ENCODE peak calls at places on chromosomes 12 and 14, in six cellular contexts. One of them, this sample, is unnamed.

GRCh38 chr14:98131406-98131805 is 1140.6 kb downstream of the BCL11B start:
- DNase-seq in HepG2: no peak
- DNase-seq in GM12878: no peak
- DNase-seq in K562: no peak
- DNase-seq in H1: no peak
- DNase-seq in GM12891: no peak
- DNase-seq in this sample: no peak

GRCh38 chr14:73393375-73393774 is 65.0 kb downstream of the NUMB start:
- DNase-seq in HepG2: no peak
- DNase-seq in GM12878: no peak
- DNase-seq in H1: no peak
- DNase-seq in K562: no peak
- DNase-seq in GM12891: no peak
- DNase-seq in this sample: no peak

GRCh38 chr12:34398366-34398705 is 376.0 kb downstream of the ALG10 start:
- DNase-seq in GM12878: no peak
- DNase-seq in H1: no peak
- DNase-seq in GM12891: no peak
- DNase-seq in K562: peak
- DNase-seq in HepG2: no peak
- DNase-seq in this sample: no peak

GRCh38 chr12:88399811-88400210 is 180.5 kb downstream of the KITLG start:
- DNase-seq in H1: no peak
- DNase-seq in HepG2: no peak
- DNase-seq in K562: no peak
- DNase-seq in GM12891: no peak
- DNase-seq in GM12878: no peak
- DNase-seq in this sample: no peak

GRCh38 chr12:4250691-4251090 is 22.9 kb upstream of the CCND2 start:
- DNase-seq in GM12878: no peak
- DNase-seq in K562: no peak
- DNase-seq in GM12891: no peak
- DNase-seq in HepG2: no peak
- DNase-seq in H1: no peak
- DNase-seq in this sample: no peak

GRCh38 chr12:59486827-59487226 is 109.0 kb upstream of the SLC16A7 start:
- DNase-seq in H1: no peak
- DNase-seq in HepG2: no peak
- DNase-seq in K562: no peak
- DNase-seq in GM12878: no peak
- DNase-seq in GM12891: no peak
- DNase-seq in this sample: no peak

GRCh38 chr12:105445261-105446015 is 114.9 kb downstream of the C12orf75 start:
- DNase-seq in K562: no peak
- DNase-seq in HepG2: peak
- DNase-seq in GM12891: no peak
- DNase-seq in GM12878: no peak
- DNase-seq in H1: no peak
- DNase-seq in this sample: no peak

GRCh38 chr14:22600027-22600426 is 1.9 kb downstream of the ABHD4 start:
- DNase-seq in H1: no peak
- DNase-seq in GM12878: no peak
- DNase-seq in GM12891: no peak
- DNase-seq in K562: no peak
- DNase-seq in HepG2: no peak
- DNase-seq in this sample: no peak

GRCh38 chr14:55297611-55298323 is 26.5 kb downstream of the FBXO34 start:
- DNase-seq in HepG2: peak
- DNase-seq in GM12878: no peak
- DNase-seq in H1: no peak
- DNase-seq in K562: no peak
- DNase-seq in GM12891: peak
- DNase-seq in this sample: no peak

GRCh38 chr12:52221912-52222457 is 11.1 kb upstream of the KRT7 start:
- DNase-seq in HepG2: no peak
- DNase-seq in K562: peak
- DNase-seq in GM12878: no peak
- DNase-seq in H1: peak
- DNase-seq in GM12891: no peak
- DNase-seq in this sample: no peak

GRCh38 chr12:46442239-46442638 is 69.7 kb upstream of the SLC38A2 start:
- DNase-seq in HepG2: no peak
- DNase-seq in H1: no peak
- DNase-seq in GM12878: no peak
- DNase-seq in GM12891: no peak
- DNase-seq in K562: no peak
- DNase-seq in this sample: no peak

GRCh38 chr12:51441583-51441982 is 17.0 kb downstream of the SLC4A8 start:
- DNase-seq in K562: no peak
- DNase-seq in GM12878: no peak
- DNase-seq in H1: no peak
- DNase-seq in HepG2: no peak
- DNase-seq in GM12891: no peak
- DNase-seq in this sample: no peak

GRCh38 chr12:115790526-115790925 is 487.0 kb downstream of the MED13L start:
- DNase-seq in K562: no peak
- DNase-seq in HepG2: no peak
- DNase-seq in GM12878: no peak
- DNase-seq in H1: no peak
- DNase-seq in GM12891: no peak
- DNase-seq in this sample: no peak

GRCh38 chr12:34290191-34290995 is 268.1 kb downstream of the ALG10 start:
- DNase-seq in H1: no peak
- DNase-seq in K562: no peak
- DNase-seq in GM12878: no peak
- DNase-seq in HepG2: no peak
- DNase-seq in GM12891: no peak
- DNase-seq in this sample: no peak

GRCh38 chr12:93990832-93991748 is 157.3 kb upstream of the PLXNC1 start:
- DNase-seq in H1: peak
- DNase-seq in HepG2: peak
- DNase-seq in GM12878: no peak
- DNase-seq in K562: peak
- DNase-seq in GM12891: no peak
- DNase-seq in this sample: no peak

GRCh38 chr12:71556881-71557280 is 106.8 kb downstream of the ZFC3H1 start:
- DNase-seq in HepG2: peak
- DNase-seq in H1: peak
- DNase-seq in GM12891: no peak
- DNase-seq in K562: no peak
- DNase-seq in GM12878: no peak
- DNase-seq in this sample: no peak

GRCh38 chr14:78519863-78520262 is 349.7 kb downstream of the NRXN3 start:
- DNase-seq in GM12891: peak
- DNase-seq in GM12878: no peak
- DNase-seq in H1: peak
- DNase-seq in K562: peak
- DNase-seq in HepG2: peak
- DNase-seq in this sample: no peak

GRCh38 chr14:104184911-104185499 is 46.6 kb downstream of the KIF26A start:
- DNase-seq in GM12891: no peak
- DNase-seq in HepG2: no peak
- DNase-seq in H1: no peak
- DNase-seq in K562: no peak
- DNase-seq in GM12878: no peak
- DNase-seq in this sample: no peak

GRCh38 chr12:19575307-19576243 is 136.3 kb downstream of the AEBP2 start:
- DNase-seq in HepG2: peak
- DNase-seq in GM12878: no peak
- DNase-seq in K562: no peak
- DNase-seq in GM12891: no peak
- DNase-seq in H1: no peak
- DNase-seq in this sample: no peak

GRCh38 chr14:55077691-55078151 is 26.3 kb downstream of the MAPK1IP1L start:
- DNase-seq in GM12878: no peak
- DNase-seq in HepG2: peak
- DNase-seq in GM12891: no peak
- DNase-seq in K562: no peak
- DNase-seq in H1: no peak
- DNase-seq in this sample: no peak

GRCh38 chr14:72567226-72567625 is 326.7 kb downstream of the DPF3 start:
- DNase-seq in K562: peak
- DNase-seq in GM12891: no peak
- DNase-seq in H1: no peak
- DNase-seq in HepG2: no peak
- DNase-seq in GM12878: no peak
- DNase-seq in this sample: no peak

GRCh38 chr12:452667-453210 is 7.0 kb upstream of the B4GALNT3 start:
- DNase-seq in K562: peak
- DNase-seq in H1: no peak
- DNase-seq in GM12878: no peak
- DNase-seq in HepG2: no peak
- DNase-seq in GM12891: peak
- DNase-seq in this sample: peak

GRCh38 chr12:131309700-131310099 is 356.0 kb downstream of the ADGRD1 start:
- DNase-seq in K562: no peak
- DNase-seq in GM12891: no peak
- DNase-seq in HepG2: no peak
- DNase-seq in H1: no peak
- DNase-seq in GM12878: no peak
- DNase-seq in this sample: no peak

GRCh38 chr12:70576341-70577282 is 60.6 kb downstream of the PTPRB start:
- DNase-seq in K562: peak
- DNase-seq in H1: no peak
- DNase-seq in HepG2: peak
- DNase-seq in GM12878: peak
- DNase-seq in GM12891: no peak
- DNase-seq in this sample: no peak

GRCh38 chr14:62039871-62040270 is 277.7 kb downstream of the SNAPC1 start:
- DNase-seq in K562: no peak
- DNase-seq in HepG2: no peak
- DNase-seq in GM12891: no peak
- DNase-seq in H1: no peak
- DNase-seq in GM12878: no peak
- DNase-seq in this sample: no peak

GRCh38 chr14:34965365-34965764 is 17.4 kb upstream of the SRP54 start:
- DNase-seq in HepG2: no peak
- DNase-seq in H1: no peak
- DNase-seq in GM12878: no peak
- DNase-seq in GM12891: no peak
- DNase-seq in K562: no peak
- DNase-seq in this sample: no peak

GRCh38 chr12:27081668-27082091 is 698 bp downstream of the C12orf71 start:
- DNase-seq in K562: no peak
- DNase-seq in GM12878: no peak
- DNase-seq in HepG2: peak
- DNase-seq in GM12891: no peak
- DNase-seq in H1: peak
- DNase-seq in this sample: no peak

GRCh38 chr14:51540364-51540763 is 111.3 kb upstream of the FRMD6 start:
- DNase-seq in HepG2: no peak
- DNase-seq in GM12891: no peak
- DNase-seq in GM12878: no peak
- DNase-seq in K562: no peak
- DNase-seq in H1: no peak
- DNase-seq in this sample: no peak

DNA sequence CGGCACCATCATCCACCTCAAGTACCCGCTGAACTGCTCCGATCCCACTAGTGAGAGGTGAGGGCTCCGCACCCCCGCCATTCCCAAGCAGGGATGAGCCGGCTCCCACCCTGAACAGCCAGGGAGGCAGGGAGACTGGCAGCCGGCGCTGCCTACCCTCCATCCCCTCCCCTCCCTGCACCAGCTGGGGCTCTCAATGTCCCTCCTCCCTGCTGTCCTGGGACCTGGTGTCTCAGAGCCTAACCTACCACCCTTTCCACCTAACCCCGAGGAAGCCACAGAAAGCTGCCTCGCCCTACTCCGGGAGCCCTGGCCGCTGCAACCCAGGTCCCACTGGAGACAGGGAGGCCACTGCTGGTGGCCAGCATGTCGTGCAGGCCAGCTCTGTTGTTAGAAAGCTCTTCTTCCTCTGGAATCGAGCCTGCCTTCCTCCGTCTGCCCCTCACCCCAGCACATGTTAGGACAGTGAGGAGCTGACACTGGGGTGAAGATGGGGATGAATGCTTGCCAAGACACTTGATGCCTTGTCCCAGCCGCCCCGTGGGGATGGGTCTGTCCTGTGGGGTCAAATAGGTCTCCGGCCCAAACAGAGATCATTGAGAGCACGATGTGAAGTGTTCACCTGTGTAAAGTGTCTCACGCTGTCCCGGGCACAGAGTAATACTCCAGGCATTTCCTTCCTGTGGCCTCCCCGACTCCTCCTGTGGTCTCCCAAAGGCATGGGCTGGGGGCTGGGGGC is 1.1 kb downstream of the PTPN6 start:
- DNase-seq in GM12878: no peak
- DNase-seq in H1: no peak
- DNase-seq in K562: no peak
- DNase-seq in HepG2: no peak
- DNase-seq in GM12891: no peak
- DNase-seq in this sample: no peak
- TF ChIP-seq POLR2AphosphoS5 in GM12878: peak
- TF ChIP-seq POLR2AphosphoS5 in H1: no peak
- TF ChIP-seq POLR2AphosphoS5 in K562: no peak
- TF ChIP-seq POLR2AphosphoS5 in HepG2: no peak
- TF ChIP-seq POLR2AphosphoS5 in GM12891: no peak
- TF ChIP-seq POLR2AphosphoS5 in this sample: no peak

GRCh38 chr12:49060237-49061156 is at the start of gene KMT2D:
- DNase-seq in K562: peak
- DNase-seq in GM12891: peak
- DNase-seq in H1: peak
- DNase-seq in GM12878: peak
- DNase-seq in HepG2: peak
- DNase-seq in this sample: peak
- TF ChIP-seq POLR2A in K562: peak
- TF ChIP-seq POLR2A in GM12891: peak
- TF ChIP-seq POLR2A in H1: peak
- TF ChIP-seq POLR2A in GM12878: peak
- TF ChIP-seq POLR2A in HepG2: peak
- TF ChIP-seq POLR2A in this sample: peak

GRCh38 chr14:31277085-31277484 is 69.5 kb upstream of the HECTD1 start:
- DNase-seq in GM12891: no peak
- DNase-seq in K562: no peak
- DNase-seq in H1: no peak
- DNase-seq in GM12878: no peak
- DNase-seq in HepG2: no peak
- DNase-seq in this sample: no peak
- TF ChIP-seq TAF1 in GM12891: no peak
- TF ChIP-seq TAF1 in K562: no peak
- TF ChIP-seq TAF1 in H1: no peak
- TF ChIP-seq TAF1 in GM12878: no peak
- TF ChIP-seq TAF1 in HepG2: no peak
- TF ChIP-seq TAF1 in this sample: no peak

DNA sequence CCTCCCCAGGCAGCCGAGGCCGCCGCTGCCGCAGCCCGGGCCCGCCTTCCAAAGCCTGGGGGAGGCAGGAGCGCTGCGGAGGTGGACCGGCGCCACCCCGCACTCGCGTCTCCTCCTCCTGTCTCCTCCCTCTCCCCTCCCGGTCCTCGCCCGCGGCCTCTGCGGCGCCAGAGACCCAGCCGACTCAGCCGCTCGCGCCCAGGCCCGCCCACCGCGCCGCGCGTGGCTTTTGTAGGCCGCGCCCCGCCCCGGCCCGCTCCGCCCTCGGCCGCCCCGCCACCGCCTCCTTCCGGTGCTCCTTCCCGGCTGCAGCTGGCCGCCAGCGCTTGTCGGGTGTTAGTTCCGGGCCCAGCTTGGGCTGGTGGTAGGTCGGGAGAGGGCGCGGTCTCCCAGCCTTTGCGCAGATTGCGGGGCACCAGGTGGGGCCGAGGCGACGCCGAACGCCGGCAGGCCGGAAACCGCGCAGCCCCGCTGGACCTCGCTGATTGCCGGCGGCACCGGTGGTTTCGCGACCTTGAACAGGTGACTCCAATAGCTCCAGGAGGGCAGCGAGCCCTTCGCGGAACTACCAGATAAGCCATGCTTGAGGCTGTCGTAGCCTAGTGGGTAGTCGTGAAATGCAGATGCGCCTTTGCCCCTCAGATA is at the start of gene CAPRIN2:
- DNase-seq in HepG2: peak
- DNase-seq in GM12891: peak
- DNase-seq in GM12878: peak
- DNase-seq in H1: peak
- DNase-seq in K562: peak
- DNase-seq in this sample: peak
- TF ChIP-seq POLR2AphosphoS5 in HepG2: peak
- TF ChIP-seq POLR2AphosphoS5 in GM12891: peak
- TF ChIP-seq POLR2AphosphoS5 in GM12878: peak
- TF ChIP-seq POLR2AphosphoS5 in H1: peak
- TF ChIP-seq POLR2AphosphoS5 in K562: no peak
- TF ChIP-seq POLR2AphosphoS5 in this sample: peak

This sample was measured in GM12892.